ENCODE peak calls at places on chromosomes 7 and 10, in six cellular contexts. C, N, I, S, P and O are unnamed samples.

GRCh38 chr7:121937224-121937623 is 64.3 kb downstream of the PTPRZ1 start:
- DNase-seq in C (no peak), N (no peak), I (no peak), S (no peak), P (no peak), O (no peak)

GRCh38 chr10:21912583-21912982 is 90.9 kb downstream of the DNAJC1 start:
- DNase-seq in C (no peak), N (no peak), I (no peak), S (no peak), P (no peak), O (no peak)

GRCh38 chr7:128699895-128700294 is 27.8 kb downstream of the GARIN1A start:
- DNase-seq in C (no peak), N (no peak), I (no peak), S (no peak), P (no peak), O (no peak)

GRCh38 chr7:108308913-108309312 is 147.3 kb downstream of the NRCAM start:
- DNase-seq in C (peak; percentile 9), N (peak; percentile 92), I (no peak), S (no peak), P (no peak), O (no peak)

GRCh38 chr10:124324856-124325657 is 93.7 kb downstream of the OAT start:
- DNase-seq in C (no peak), N (no peak), I (no peak), S (no peak), P (no peak), O (no peak)

GRCh38 chr10:7043051-7043653 is 367.7 kb downstream of the SFMBT2 start:
- DNase-seq in C (no peak), N (no peak), I (no peak), S (no peak), P (no peak), O (no peak)

GRCh38 chr7:22990588-22990949 is 23.4 kb downstream of the HYCC1 start:
- DNase-seq in C (no peak), N (peak; percentile 60), I (no peak), S (no peak), P (no peak), O (no peak)

GRCh38 chr10:103517234-103518085 is 24.0 kb downstream of the NEURL1 start:
- DNase-seq in C (peak; percentile 7), N (no peak), I (no peak), S (no peak), P (no peak), O (no peak)

GRCh38 chr7:149838992-149839408 is 825 bp downstream of the ZNF862 start:
- DNase-seq in C (no peak), N (no peak), I (no peak), S (no peak), P (no peak), O (no peak)

GRCh38 chr10:124389613-124390361 is 28.9 kb downstream of the OAT start:
- DNase-seq in C (no peak), N (no peak), I (no peak), S (no peak), P (no peak), O (no peak)

GRCh38 chr10:127935115-127935561 is 28.2 kb downstream of the PTPRE start:
- DNase-seq in C (no peak), N (no peak), I (no peak), S (no peak), P (no peak), O (no peak)

GRCh38 chr10:8048281-8049008 is 6.0 kb upstream of the GATA3 start:
- DNase-seq in C (peak; percentile 61), N (no peak), I (no peak), S (no peak), P (no peak), O (no peak)

GRCh38 chr7:45563804-45564461 is 10.2 kb upstream of the ADCY1 start:
- DNase-seq in C (no peak), N (no peak), I (no peak), S (peak; percentile 35), P (no peak), O (no peak)

GRCh38 chr10:47303866-47304265 is 3.9 kb downstream of the GDF10 start:
- DNase-seq in C (no peak), N (no peak), I (no peak), S (no peak), P (no peak), O (no peak)

GRCh38 chr10:94108200-94108599 is 114.5 kb downstream of the PLCE1 start:
- DNase-seq in C (no peak), N (peak; percentile 82), I (no peak), S (no peak), P (no peak), O (no peak)

GRCh38 chr10:12782537-12782936 is 219.0 kb downstream of the CCDC3 start:
- DNase-seq in C (peak; percentile 42), N (peak; percentile 61), I (no peak), S (peak; percentile 31), P (peak; percentile 60), O (no peak)

GRCh38 chr7:132034748-132035416 is 478.5 kb upstream of the PODXL start:
- DNase-seq in C (no peak), N (no peak), I (no peak), S (no peak), P (no peak), O (no peak)

GRCh38 chr10:85612378-85612775 is 754.2 kb downstream of the GRID1 start:
- DNase-seq in C (no peak), N (no peak), I (no peak), S (no peak), P (no peak), O (no peak)

GRCh38 chr10:51030480-51030879 is 43.8 kb upstream of the PRKG1 start:
- DNase-seq in C (no peak), N (peak; percentile 11), I (no peak), S (no peak), P (no peak), O (no peak)

GRCh38 chr10:98096731-98097130 is 37.7 kb upstream of the R3HCC1L start:
- DNase-seq in C (no peak), N (no peak), I (no peak), S (no peak), P (no peak), O (no peak)

GRCh38 chr7:39898867-39899266 is 51.2 kb upstream of the CDK13 start:
- DNase-seq in C (no peak), N (no peak), I (no peak), S (no peak), P (no peak), O (no peak)

GRCh38 chr10:106957825-106958581 is 206.5 kb downstream of the SORCS1 start:
- DNase-seq in C (peak; percentile 16), N (no peak), I (no peak), S (no peak), P (no peak), O (no peak)

GRCh38 chr7:74452748-74453320 is 872 bp upstream of the GTF2IRD1 start:
- DNase-seq in C (no peak), N (peak; percentile 22), I (no peak), S (no peak), P (peak; percentile 77), O (no peak)

GRCh38 chr7:24318326-24318725 is 34.3 kb downstream of the NPY start:
- DNase-seq in C (no peak), N (no peak), I (no peak), S (no peak), P (no peak), O (no peak)

GRCh38 chr7:142733271-142733670 is 16.0 kb upstream of the PRSS1 start:
- DNase-seq in C (no peak), N (no peak), I (no peak), S (no peak), P (no peak), O (no peak)

GRCh38 chr10:77036993-77037734 is 600.4 kb downstream of the KCNMA1 start:
- DNase-seq in C (peak; percentile 6), N (peak; percentile 22), I (no peak), S (no peak), P (no peak), O (no peak)
- TF ChIP-seq CTCF in C (peak; percentile 17), N (peak; percentile 59), I (peak; percentile 25), S (peak; percentile 51), P (no peak), O (peak; percentile 77)

GRCh38 chr10:68572151-68572550 is 12.0 kb downstream of the TET1 start:
- DNase-seq in C (no peak), N (no peak), I (no peak), S (no peak), P (no peak), O (no peak)

GRCh38 chr10:68578945-68579344 is 18.8 kb downstream of the TET1 start:
- DNase-seq in C (no peak), N (peak; percentile 23), I (no peak), S (no peak), P (no peak), O (no peak)

DNA sequence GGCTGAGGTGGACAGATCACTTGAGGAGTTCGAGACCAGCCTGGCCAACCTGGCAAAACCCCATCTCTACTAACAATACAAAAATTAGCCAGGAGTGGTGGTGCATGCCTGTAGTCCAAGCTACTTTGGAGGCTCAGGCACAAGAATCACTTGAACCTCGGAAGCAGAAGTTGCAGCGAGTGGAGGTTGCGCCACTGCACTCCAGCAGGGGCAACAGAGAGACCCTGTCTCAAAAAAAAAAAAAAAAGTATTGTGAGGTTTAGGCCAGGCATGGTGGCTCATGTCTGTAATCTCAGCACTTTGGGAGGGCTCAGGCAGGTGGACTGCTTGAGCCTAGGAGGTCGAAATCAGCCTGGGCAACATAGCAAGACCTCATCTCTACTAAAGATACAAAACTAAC is 16.0 kb downstream of the TET1 start:
- DNase-seq in C (no peak), N (no peak), I (no peak), S (no peak), P (no peak), O (no peak)
- TF ChIP-seq CTCF in C (no peak), N (no peak), I (no peak), S (no peak), P (no peak), O (no peak)

GRCh38 chr7:83814480-83814879 is 165.5 kb upstream of the SEMA3E start:
- DNase-seq in C (no peak), N (no peak), I (no peak), S (no peak), P (no peak), O (no peak)

GRCh38 chr7:83824214-83824613 is 175.3 kb upstream of the SEMA3E start:
- DNase-seq in C (no peak), N (peak; percentile 4), I (no peak), S (no peak), P (no peak), O (no peak)

GRCh38 chr7:83820641-83821040 is 171.7 kb upstream of the SEMA3E start:
- DNase-seq in C (no peak), N (no peak), I (no peak), S (no peak), P (no peak), O (no peak)

GRCh38 chr7:83821866-83822265 is 172.9 kb upstream of the SEMA3E start:
- DNase-seq in C (no peak), N (no peak), I (no peak), S (no peak), P (no peak), O (no peak)

GRCh38 chr7:83819911-83820310 is 171.0 kb upstream of the SEMA3E start:
- DNase-seq in C (no peak), N (no peak), I (no peak), S (no peak), P (no peak), O (no peak)
- TF ChIP-seq CTCF in C (no peak), N (no peak), I (no peak), S (no peak), P (no peak), O (no peak)

DNA sequence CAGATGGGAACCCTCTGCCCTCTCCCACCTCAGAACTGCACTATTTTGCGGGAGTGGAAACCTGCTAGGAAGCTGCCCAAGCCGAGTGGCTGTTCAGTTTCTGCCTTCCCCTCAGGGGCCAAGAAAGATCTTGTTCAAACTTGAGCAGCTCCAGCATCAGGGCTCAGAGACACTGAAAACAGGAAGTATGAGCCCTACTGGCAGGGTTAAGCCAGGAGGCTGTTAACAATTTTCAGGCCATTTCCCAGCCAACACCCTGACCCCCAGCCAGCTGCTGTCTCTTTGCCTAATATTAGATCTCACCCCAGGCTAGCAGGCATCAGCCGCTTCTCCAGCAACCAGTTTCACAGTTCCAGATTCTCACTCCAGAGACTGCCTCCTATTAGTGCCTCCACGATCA is 9.2 kb downstream of the PLAU start:
- DNase-seq in C (peak; percentile 49), N (no peak), I (peak; percentile 54), S (peak; percentile 55), P (peak; percentile 74), O (peak; percentile 63)
- TF ChIP-seq CTCF in C (no peak), N (peak; percentile 21), I (no peak), S (no peak), P (no peak), O (no peak)